ENCODE peak calls at places on chromosomes 6 and 20, in four cellular contexts. M is activated naive CD8-positive, alpha-beta T cell treated with anti-CD3 and anti-CD28 coated beads for 36 hours; G is naive B cell; N is stimulated activated CD8-positive, alpha-beta memory T cell treated with anti-CD3 and anti-CD28 coated beads, Interleukin-4, amount 100 ng/mL, for 24 hours. X is an unnamed sample.

GRCh38 chr6:107716688-107717089 is 107.4 kb downstream of the SCML4 start:
- DNase-seq in M (peak), G (peak), N (peak), X (peak)

GRCh38 chr20:47500554-47500953 is 1.1 kb upstream of the NCOA3 start:
- DNase-seq in M (no peak), G (no peak), N (no peak), X (no peak)

GRCh38 chr20:1327827-1328679 is 886 bp downstream of the SDCBP2 start:
- DNase-seq in M (no peak), G (no peak), N (no peak), X (no peak)

GRCh38 chr6:166166314-166167257 is 1.1 kb downstream of the TBXT start:
- DNase-seq in M (no peak), G (no peak), N (no peak), X (no peak)

GRCh38 chr6:54188832-54189231 is 77.6 kb downstream of the MLIP start:
- DNase-seq in M (no peak), G (no peak), N (no peak), X (no peak)

GRCh38 chr6:4107873-4108272 is 27.5 kb downstream of the ECI2 start:
- DNase-seq in M (no peak), G (no peak), N (no peak), X (no peak)

GRCh38 chr6:73969982-73970960 is 274.3 kb downstream of the CD109 start:
- DNase-seq in M (no peak), G (no peak), N (no peak), X (peak)

GRCh38 chr20:45774933-45775332 is 16.8 kb downstream of the WFDC3 start:
- DNase-seq in M (no peak), G (no peak), N (no peak), X (no peak)

GRCh38 chr6:148888853-148889252 is 142.0 kb downstream of the UST start:
- DNase-seq in M (no peak), G (no peak), N (no peak), X (no peak)

GRCh38 chr6:3708540-3708939 is 43.0 kb downstream of the PXDC1 start:
- DNase-seq in M (no peak), G (no peak), N (no peak), X (no peak)

GRCh38 chr20:44536139-44536538 is 14.3 kb upstream of the SERINC3 start:
- DNase-seq in M (no peak), G (no peak), N (no peak), X (no peak)

GRCh38 chr6:100175814-100176275 is 181.8 kb upstream of the MCHR2 start:
- DNase-seq in M (no peak), G (no peak), N (no peak), X (peak)

GRCh38 chr6:10478187-10479040 is 42.7 kb upstream of the GCNT2 start:
- DNase-seq in M (no peak), G (peak), N (no peak), X (peak)

GRCh38 chr6:127897437-127897836 is 3.4 kb downstream of the THEMIS start:
- DNase-seq in M (no peak), G (no peak), N (no peak), X (no peak)

GRCh38 chr6:13357551-13358075 is 29.3 kb upstream of the TBC1D7 start:
- DNase-seq in M (no peak), G (no peak), N (no peak), X (no peak)

GRCh38 chr6:44074383-44075136 is 52.7 kb downstream of the MRPL14 start:
- DNase-seq in M (peak), G (peak), N (peak), X (peak)

GRCh38 chr6:163237110-163237509 is 177.4 kb upstream of the QKI start:
- DNase-seq in M (no peak), G (no peak), N (no peak), X (no peak)